ENCODE peak calls at places on chromosomes 1 and 21, in five cellular contexts. G, F, H, U and O are unnamed samples.

GRCh38 chr1:31574749-31575372 is 1.5 kb upstream of the TINAGL1 start:
- DNase-seq in G (no peak), F (no peak), H (no peak), U (peak), O (no peak)

GRCh38 chr1:102578806-102579205 is 529.5 kb downstream of the COL11A1 start:
- DNase-seq in G (no peak), F (no peak), H (no peak), U (no peak), O (no peak)

GRCh38 chr1:18938008-18938706 is 18.3 kb downstream of the IFFO2 start:
- DNase-seq in G (no peak), F (no peak), H (no peak), U (no peak), O (no peak)

GRCh38 chr21:44702111-44702972 is 5.4 kb downstream of the KRTAP10-12 start:
- DNase-seq in G (no peak), F (no peak), H (no peak), U (peak), O (no peak)

GRCh38 chr1:157105988-157106812 is 6.6 kb upstream of the ETV3L start:
- DNase-seq in G (peak), F (no peak), H (no peak), U (no peak), O (no peak)

GRCh38 chr1:221035680-221036153 is 156.5 kb downstream of the HLX start:
- DNase-seq in G (no peak), F (no peak), H (no peak), U (no peak), O (no peak)

GRCh38 chr21:17738171-17738953 is 80.8 kb downstream of the C21orf91 start:
- DNase-seq in G (no peak), F (no peak), H (no peak), U (no peak), O (no peak)

GRCh38 chr1:45863117-45863670 is 59.8 kb downstream of the MAST2 start:
- DNase-seq in G (no peak), F (no peak), H (no peak), U (no peak), O (no peak)

GRCh38 chr1:65141394-65141793 is 6.6 kb upstream of the AK4 start:
- DNase-seq in G (no peak), F (no peak), H (no peak), U (no peak), O (no peak)

GRCh38 chr1:35506960-35507901 is 50.0 kb downstream of the KIAA0319L start:
- DNase-seq in G (peak), F (no peak), H (no peak), U (no peak), O (no peak)

GRCh38 chr1:184648160-184648855 is 106.3 kb downstream of the EDEM3 start:
- DNase-seq in G (no peak), F (no peak), H (no peak), U (no peak), O (no peak)

GRCh38 chr1:98251497-98251896 is 330.7 kb upstream of the DPYD start:
- DNase-seq in G (no peak), F (no peak), H (no peak), U (no peak), O (no peak)

GRCh38 chr1:241077386-241078147 is 279.4 kb downstream of the RGS7 start:
- DNase-seq in G (no peak), F (no peak), H (no peak), U (no peak), O (no peak)

GRCh38 chr1:89546082-89546889 is 21.7 kb downstream of the LRRC8B start:
- DNase-seq in G (no peak), F (no peak), H (no peak), U (no peak), O (no peak)

GRCh38 chr1:232486006-232486405 is 143.9 kb downstream of the SIPA1L2 start:
- DNase-seq in G (no peak), F (no peak), H (no peak), U (no peak), O (no peak)

GRCh38 chr1:25356848-25357247 is 18.7 kb downstream of the TMEM50A start:
- DNase-seq in G (no peak), F (no peak), H (no peak), U (no peak), O (no peak)

GRCh38 chr21:38787461-38788274 is 18.1 kb upstream of the ETS2 start:
- DNase-seq in G (no peak), F (no peak), H (no peak), U (peak), O (peak)